ENCODE peak calls at places on chromosomes 4 and X, in seven cellular contexts. V is astrocyte of the spinal cord, E is tibial nerve, O is A549, S is DND-41, L is PC-3, T is upper lobe of right lung. A is an unnamed sample.

GRCh38 chrX:68652327-68652930 is 5.0 kb downstream of the STARD8 start:
- DNase-seq in V (peak), E (no peak), O (peak), S (no peak), L (no peak), T (no peak), A (peak)

GRCh38 chr4:26826721-26827120 is 33.9 kb upstream of the STIM2 start:
- DNase-seq in V (peak), E (peak), O (peak), S (no peak), L (no peak), T (no peak), A (peak)

GRCh38 chr4:40316782-40317635 is 18.1 kb upstream of the CHRNA9 start:
- DNase-seq in V (peak), E (peak), O (peak), S (peak), L (peak), T (no peak), A (peak)

GRCh38 chrX:29903365-29903764 is 312.0 kb upstream of the MAGEB2 start:
- DNase-seq in V (peak), E (no peak), O (peak), S (no peak), L (peak), T (no peak), A (peak)

GRCh38 chrX:134528936-134529335 is 69.0 kb downstream of the HPRT1 start:
- DNase-seq in V (peak), E (no peak), O (no peak), S (no peak), L (no peak), T (no peak), A (no peak)

GRCh38 chrX:42738552-42738951 is 39.4 kb downstream of the PPP1R2C start:
- DNase-seq in V (no peak), E (no peak), O (no peak), S (no peak), L (no peak), T (no peak), A (no peak)

GRCh38 chr4:89024051-89024675 is 32.8 kb downstream of the FAM13A start:
- DNase-seq in V (peak), E (peak), O (peak), S (peak), L (peak), T (no peak), A (peak)

GRCh38 chrX:107000013-107000515 is at the start of gene MORC4:
- DNase-seq in V (peak), E (peak), O (peak), S (no peak), L (peak), T (peak), A (peak)

GRCh38 chr4:101306225-101306624 is 41.1 kb downstream of the PPP3CA start:
- DNase-seq in V (peak), E (no peak), O (no peak), S (no peak), L (no peak), T (peak), A (no peak)

GRCh38 chrX:71910526-71911022 is at the start of gene NHSL2:
- DNase-seq in V (no peak), E (no peak), O (peak), S (no peak), L (no peak), T (no peak), A (no peak)

GRCh38 chr4:1278336-1278670 is 11.4 kb upstream of the MAEA start:
- DNase-seq in V (no peak), E (no peak), O (peak), S (no peak), L (peak), T (no peak), A (no peak)

GRCh38 chrX:8981742-8982141 is 52.2 kb downstream of the FAM9B start:
- DNase-seq in V (no peak), E (no peak), O (no peak), S (no peak), L (no peak), T (no peak), A (no peak)

GRCh38 chrX:10447577-10448214 is 172.7 kb downstream of the MID1 start:
- DNase-seq in V (peak), E (no peak), O (peak), S (no peak), L (peak), T (no peak), A (peak)

GRCh38 chrX:35382966-35383365 is 415.2 kb upstream of the MAGEB16 start:
- DNase-seq in V (no peak), E (no peak), O (no peak), S (no peak), L (no peak), T (no peak), A (no peak)

DNA sequence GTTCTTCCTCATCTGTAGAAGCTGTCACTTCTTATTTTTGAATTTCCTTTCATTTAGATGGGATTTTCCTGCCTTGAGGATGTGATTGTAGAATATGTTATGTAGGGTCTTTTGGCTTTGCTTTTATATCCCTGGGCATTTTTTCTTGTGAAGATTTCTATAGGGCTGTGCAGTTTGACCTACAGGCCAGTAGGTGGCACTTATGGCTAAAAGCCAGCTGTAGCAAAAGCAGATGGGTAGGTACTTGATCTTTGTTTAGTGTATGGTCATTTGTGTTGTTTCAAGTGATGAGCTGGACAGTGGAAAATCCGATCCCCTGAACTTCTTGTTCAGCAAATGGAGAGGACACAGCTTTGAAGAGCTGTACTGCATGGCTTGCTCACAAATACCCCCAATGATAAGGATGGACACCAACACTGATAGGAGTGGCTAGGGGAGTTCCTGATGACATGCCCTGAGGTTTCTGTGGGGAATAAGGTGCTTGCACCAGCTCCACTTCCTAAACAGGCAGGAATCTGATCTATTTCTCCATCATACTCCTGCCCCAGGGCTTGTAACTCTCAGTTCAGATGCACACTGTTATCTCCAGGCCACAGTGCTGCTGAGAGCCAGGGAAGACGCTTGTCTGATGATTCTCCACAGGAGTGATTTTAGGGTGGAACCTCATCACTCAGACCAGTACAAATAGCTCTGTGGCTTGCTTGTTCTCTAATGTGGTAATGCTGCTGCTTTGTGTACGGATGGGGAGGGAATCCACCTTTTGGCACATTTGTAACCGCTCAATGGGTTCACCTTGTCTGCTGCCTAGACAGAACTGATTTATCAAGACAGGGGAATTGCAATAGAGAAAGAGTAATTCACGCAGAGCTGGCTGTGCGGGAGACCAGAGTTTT is 417.1 kb upstream of the MAGEB16 start:
- DNase-seq in V (peak), E (no peak), O (peak), S (no peak), L (peak), T (no peak), A (peak)
- TF ChIP-seq CTCF in V (peak), E (peak), O (peak), S (peak), L (peak), T (peak), A (peak)

DNA sequence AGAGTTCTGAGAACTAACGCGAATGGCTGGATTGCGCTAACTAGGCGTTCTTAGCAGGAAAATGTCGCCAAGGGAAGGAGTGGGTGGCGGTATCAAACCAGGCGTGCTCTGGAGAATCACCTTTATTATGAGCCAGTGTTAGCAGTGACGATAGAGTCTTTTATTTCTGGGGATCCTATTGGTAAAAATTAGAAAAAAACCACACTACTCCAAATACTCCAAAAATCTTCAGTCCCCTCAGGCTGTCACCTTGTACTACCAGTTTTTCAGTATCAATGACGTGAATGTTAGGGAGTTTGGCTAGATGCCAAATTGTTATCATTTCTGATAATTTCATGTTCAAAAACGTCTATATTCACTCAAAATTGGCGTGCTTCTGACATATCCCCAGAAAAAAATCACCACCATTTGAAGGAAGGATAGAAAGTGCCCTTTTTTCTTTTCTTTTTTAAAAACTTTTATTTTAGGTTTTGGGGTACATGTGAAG is 1.5 kb downstream of the UGT8 start:
- DNase-seq in V (no peak), E (no peak), O (no peak), S (no peak), L (peak), T (no peak), A (no peak)
- H3K4me3 ChIP-seq in V (no peak), E (peak), O (no peak), S (no peak), L (peak), T (peak), A (no peak)

GRCh38 chr4:170202721-170203120 is 113.0 kb upstream of the AADAT start:
- DNase-seq in V (no peak), E (no peak), O (no peak), S (no peak), L (no peak), T (no peak), A (no peak)

GRCh38 chr4:170193496-170193895 is 103.7 kb upstream of the AADAT start:
- DNase-seq in V (no peak), E (no peak), O (no peak), S (no peak), L (peak), T (no peak), A (no peak)

DNA sequence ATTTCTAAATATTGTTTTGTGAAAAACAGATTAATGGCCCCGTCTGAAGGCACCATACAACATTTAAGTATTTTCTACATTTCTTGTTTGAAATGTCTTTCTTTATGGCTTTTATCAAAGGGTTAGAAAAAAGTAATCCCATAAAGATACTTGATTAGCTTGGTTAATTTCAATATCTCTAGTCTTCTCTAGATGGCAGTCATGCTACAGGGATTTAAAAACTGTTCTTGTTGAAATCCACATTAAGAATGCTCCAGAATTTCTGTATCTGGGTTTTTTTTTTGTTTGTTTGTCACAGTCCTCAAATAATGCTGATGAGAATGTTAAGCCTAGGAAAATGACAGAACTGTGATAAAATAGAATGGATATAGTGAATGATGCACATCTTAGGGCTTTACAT is 109.0 kb upstream of the AADAT start:
- DNase-seq in V (no peak), E (no peak), O (no peak), S (no peak), L (peak), T (no peak), A (peak)
- TF ChIP-seq CTCF in V (no peak), E (no peak), O (no peak), S (no peak), L (peak), T (peak), A (no peak)

GRCh38 chrX:47515941-47516649 is 33.1 kb upstream of the ZNF41 start:
- DNase-seq in V (peak), E (no peak), O (peak), S (no peak), L (peak), T (no peak), A (peak)

GRCh38 chrX:47514553-47515235 is 31.7 kb upstream of the ZNF41 start:
- DNase-seq in V (peak), E (no peak), O (peak), S (no peak), L (peak), T (no peak), A (peak)

GRCh38 chrX:47518105-47518504 is 35.1 kb upstream of the ZNF41 start:
- DNase-seq in V (no peak), E (no peak), O (no peak), S (no peak), L (peak), T (no peak), A (no peak)

DNA sequence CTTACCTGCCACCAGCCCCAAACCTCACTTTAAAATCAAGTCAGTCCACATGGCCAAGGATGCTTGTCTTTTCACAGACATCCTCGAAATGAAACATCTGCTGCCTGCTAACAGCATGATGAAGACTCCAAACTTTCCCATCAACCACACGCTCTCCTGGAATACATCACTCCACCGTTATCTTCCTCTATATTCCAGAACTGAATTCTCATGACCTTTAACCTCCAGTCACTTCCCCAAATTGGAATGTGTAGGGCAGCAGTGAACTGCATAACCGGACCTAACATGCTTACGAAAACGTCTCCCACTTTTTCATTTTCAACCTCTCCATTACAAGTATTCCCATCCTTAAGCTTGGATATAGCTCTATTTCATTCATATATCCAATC is 30.7 kb upstream of the ZNF41 start:
- DNase-seq in V (no peak), E (no peak), O (no peak), S (no peak), L (no peak), T (no peak), A (no peak)
- H3K4me3 ChIP-seq in V (peak), E (peak), O (peak), S (peak), L (peak), T (peak), A (peak)

DNA sequence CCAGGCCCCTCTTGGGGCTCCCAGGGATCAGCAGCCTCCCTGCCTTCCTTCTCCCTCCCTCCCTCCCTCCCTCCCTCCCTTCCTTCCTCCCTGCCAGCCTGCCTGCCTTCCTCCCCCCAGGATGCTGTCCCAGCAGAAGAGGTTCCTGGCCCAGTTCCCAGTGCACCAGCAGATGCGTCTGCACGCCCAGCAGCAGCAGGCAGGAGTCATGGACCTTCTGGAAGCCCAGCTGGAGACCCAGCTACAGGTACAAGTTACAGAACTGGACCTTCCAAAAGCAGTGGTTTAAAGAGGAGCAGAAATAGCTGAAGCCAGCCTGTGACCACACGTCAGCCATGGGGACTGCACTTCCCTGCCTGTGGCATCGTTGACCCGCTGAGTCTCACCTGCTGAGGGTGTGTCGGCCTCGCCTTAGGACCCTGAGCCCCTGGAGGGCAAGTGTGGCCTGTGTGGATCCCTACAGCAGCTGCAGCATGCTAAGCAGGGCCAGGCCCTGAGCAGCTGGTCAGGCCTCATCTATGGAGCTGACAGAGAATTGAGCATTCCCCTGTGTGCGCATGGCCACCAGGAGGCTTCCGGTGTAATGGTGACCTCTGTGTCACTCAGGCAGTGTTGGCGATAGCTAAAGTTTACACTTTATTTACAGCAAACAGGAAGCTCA is 84.7 kb downstream of the CRMP1 start:
- DNase-seq in V (peak), E (no peak), O (no peak), S (no peak), L (no peak), T (no peak), A (peak)
- TF ChIP-seq CTCF in V (no peak), E (no peak), O (no peak), S (no peak), L (no peak), T (no peak), A (no peak)

DNA sequence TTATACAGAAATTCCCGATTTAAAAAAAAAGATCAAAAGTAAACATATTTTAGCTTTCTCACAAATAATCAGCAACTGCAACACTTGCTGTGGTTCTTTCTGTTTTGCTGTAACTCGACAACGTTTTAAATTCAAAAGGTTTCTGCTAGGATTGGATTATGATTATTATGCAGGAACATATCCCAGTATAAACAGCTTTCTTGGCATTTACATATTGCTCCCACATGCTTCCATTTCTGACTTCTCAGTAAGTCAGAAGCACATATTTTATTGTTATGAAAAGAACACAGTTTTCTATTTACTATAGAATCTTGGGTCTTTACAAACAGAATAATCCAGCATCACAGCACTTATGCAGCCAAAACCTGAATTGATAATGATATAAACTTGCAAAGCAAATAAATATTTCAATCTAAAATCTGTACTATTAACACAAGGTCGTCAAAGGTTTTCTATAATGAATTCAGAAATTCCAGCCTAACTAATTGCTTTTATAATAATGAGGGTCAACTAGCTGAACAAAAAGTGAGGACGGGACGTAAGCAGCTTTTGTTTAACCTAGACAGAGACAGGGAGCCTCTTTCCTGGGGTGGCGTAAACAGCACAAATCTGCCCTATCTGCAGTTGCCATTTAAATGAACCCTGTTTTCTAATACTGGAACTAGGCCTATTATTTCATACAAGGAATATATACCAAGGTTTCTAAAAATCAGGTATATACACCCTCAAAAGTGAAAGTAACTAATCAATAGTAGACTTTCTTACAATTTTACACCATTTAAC is 9.8 kb upstream of the PCDH18 start:
- DNase-seq in V (no peak), E (no peak), O (no peak), S (no peak), L (no peak), T (no peak), A (no peak)
- H3K4me3 ChIP-seq in V (no peak), E (peak), O (no peak), S (no peak), L (peak), T (peak), A (peak)

A was measured in choroid plexus epithelial cell.